ENCODE peak calls at places on chromosomes 2 and 18, in five cellular contexts. L, X, A, I and S are unnamed samples. For H3K4me1, the result is how much of the 10 kb centered on the place peaks cover.

GRCh38 chr2:121944072-121944829 is 188.8 kb downstream of the TSN start:
- DNase-seq in I (no peak), L (no peak), A (no peak), X (no peak), S (no peak)

GRCh38 chr2:39516347-39517101 is 79.4 kb upstream of the MAP4K3 start:
- DNase-seq in L (no peak), A (peak), I (peak), X (no peak), S (peak)

GRCh38 chr18:61687317-61687716 is 205.5 kb downstream of the RNF152 start:
- DNase-seq in A (no peak), I (no peak), L (no peak), X (no peak), S (no peak)

GRCh38 chr18:51721388-51721787 is 523.9 kb upstream of the MEX3C start:
- DNase-seq in L (no peak), A (no peak), I (no peak), X (no peak), S (no peak)

GRCh38 chr2:23497063-23497462 is 112.1 kb downstream of the KLHL29 start:
- DNase-seq in I (no peak), A (no peak), X (no peak), L (no peak), S (peak)

GRCh38 chr2:58923869-58924268 is 682.7 kb upstream of the FANCL start:
- DNase-seq in I (no peak), L (no peak), A (no peak), X (no peak), S (no peak)

GRCh38 chr2:232349946-232350635 is 28.5 kb upstream of the ALPP start:
- DNase-seq in I (no peak), X (no peak), A (peak), L (no peak), S (no peak)

GRCh38 chr18:60391571-60392226 is 19.1 kb upstream of the MC4R start:
- DNase-seq in L (no peak), A (no peak), I (no peak), X (no peak), S (no peak)

GRCh38 chr2:215657844-215658243 is 222.0 kb upstream of the FN1 start:
- DNase-seq in I (no peak), L (no peak), X (no peak), A (no peak), S (no peak)

GRCh38 chr2:174013310-174013751 is 48.2 kb upstream of the SP3 start:
- DNase-seq in L (no peak), X (no peak), A (no peak), I (no peak), S (peak)

GRCh38 chr2:128441341-128442052 is 122.8 kb upstream of the HS6ST1 start:
- DNase-seq in L (no peak), X (no peak), A (peak), I (no peak), S (no peak)

GRCh38 chr2:203790134-203790533 is 77.4 kb upstream of the CTLA4 start:
- DNase-seq in I (no peak), L (no peak), X (no peak), A (no peak), S (no peak)

GRCh38 chr2:189409136-189409535 is 32.1 kb upstream of the WDR75 start:
- DNase-seq in X (no peak), I (no peak), A (no peak), L (no peak), S (no peak)

GRCh38 chr2:27118525-27119329 is at the start of gene CGREF1:
- DNase-seq in X (no peak), I (no peak), A (peak), L (no peak), S (peak)

GRCh38 chr2:181602017-181602416 is 54.9 kb downstream of the CERKL start:
- DNase-seq in I (no peak), L (no peak), A (no peak), X (no peak), S (no peak)

GRCh38 chr18:75219684-75220083 is 9.1 kb downstream of the TSHZ1 start:
- DNase-seq in L (no peak), I (peak), A (no peak), X (no peak), S (no peak)

GRCh38 chr2:133158024-133158423 is 410.2 kb downstream of the NCKAP5 start:
- DNase-seq in L (no peak), I (peak), X (no peak), A (no peak), S (no peak)

GRCh38 chr2:232420463-232421188 is 14.0 kb downstream of the ALPG start:
- DNase-seq in I (peak), X (no peak), A (peak), L (no peak), S (peak)

GRCh38 chr18:41993151-41993550 is 38.1 kb downstream of the PIK3C3 start:
- DNase-seq in X (no peak), L (no peak), A (no peak), I (no peak), S (no peak)

GRCh38 chr18:42374961-42375360 is 419.9 kb downstream of the PIK3C3 start:
- DNase-seq in X (no peak), I (no peak), A (no peak), L (no peak), S (no peak)

GRCh38 chr18:74468547-74469014 is 11.5 kb upstream of the DIPK1C start:
- DNase-seq in X (no peak), A (no peak), L (no peak), I (no peak), S (no peak)

GRCh38 chr2:201831469-201831868 is 25.1 kb downstream of the CDK15 start:
- DNase-seq in L (no peak), A (no peak), X (no peak), I (no peak), S (no peak)

GRCh38 chr2:32538735-32539134 is 89.1 kb upstream of the TTC27 start:
- DNase-seq in A (no peak), I (no peak), X (no peak), L (no peak), S (no peak)

GRCh38 chr2:227038550-227039189 is 125.3 kb downstream of the COL4A4 start:
- DNase-seq in I (peak), A (no peak), L (no peak), X (no peak), S (no peak)

GRCh38 chr2:240401781-240402551 is 33.5 kb upstream of the GPC1 start:
- DNase-seq in X (no peak), A (peak), L (no peak), I (no peak), S (no peak)

GRCh38 chr2:191020742-191021381 is 6.9 kb upstream of the STAT1 start:
- DNase-seq in A (no peak), X (no peak), L (no peak), I (peak), S (no peak)
- TF ChIP-seq CREB1 in A (no peak), X (no peak), L (no peak), I (no peak), S (no peak)

DNA sequence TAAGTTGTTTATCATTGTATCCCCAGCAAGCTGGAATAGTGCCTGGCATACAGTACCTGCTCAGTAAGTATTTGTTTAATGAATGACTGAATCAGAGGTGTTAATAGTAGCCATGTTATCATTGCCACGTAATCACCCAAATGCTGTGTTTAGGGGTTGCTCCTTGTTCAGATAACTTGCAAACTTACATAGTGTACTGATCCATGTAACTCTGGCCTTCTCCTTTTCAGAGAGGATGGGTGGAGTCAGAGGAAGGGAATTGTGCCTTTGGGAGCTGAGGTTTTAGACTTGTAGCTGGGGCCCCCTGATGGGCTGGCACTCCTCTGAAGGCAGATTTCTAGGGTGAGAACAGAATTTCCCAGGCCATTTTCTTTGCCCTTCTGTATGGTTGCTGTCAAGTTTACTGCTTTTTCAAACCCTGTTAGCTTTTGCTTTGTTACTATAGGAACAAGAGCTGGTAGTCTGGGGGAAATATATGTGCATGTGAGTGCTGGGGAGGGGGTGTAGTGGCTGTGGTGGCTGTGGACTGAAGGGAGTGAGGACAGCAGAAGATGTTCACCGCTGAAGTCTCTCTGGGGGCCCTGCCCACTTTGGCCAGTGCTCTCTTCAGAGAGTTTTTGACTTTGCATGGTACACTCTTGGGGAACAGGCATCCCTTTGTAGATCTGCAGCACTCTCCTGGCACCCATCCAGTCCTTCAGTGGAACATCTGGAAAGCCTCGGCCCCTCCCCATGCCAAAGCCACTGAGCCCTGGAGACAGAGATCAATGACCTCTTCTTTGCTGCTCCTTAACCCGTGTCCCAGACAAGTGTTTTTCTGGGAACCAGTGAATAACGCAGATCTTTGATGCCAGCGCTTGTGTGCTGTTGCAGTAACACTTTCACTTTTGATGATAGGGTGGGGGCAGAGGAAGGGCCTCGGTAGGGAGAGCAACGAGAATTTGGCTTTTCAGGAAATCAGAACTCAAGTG is 208.9 kb downstream of the PRKCE start:
- DNase-seq in X (no peak), L (no peak), A (no peak), I (peak), S (peak)
- H3K4me1 ChIP-seq in X (under half), L (under half), A (under half), I (under half), S (under half)

DNA sequence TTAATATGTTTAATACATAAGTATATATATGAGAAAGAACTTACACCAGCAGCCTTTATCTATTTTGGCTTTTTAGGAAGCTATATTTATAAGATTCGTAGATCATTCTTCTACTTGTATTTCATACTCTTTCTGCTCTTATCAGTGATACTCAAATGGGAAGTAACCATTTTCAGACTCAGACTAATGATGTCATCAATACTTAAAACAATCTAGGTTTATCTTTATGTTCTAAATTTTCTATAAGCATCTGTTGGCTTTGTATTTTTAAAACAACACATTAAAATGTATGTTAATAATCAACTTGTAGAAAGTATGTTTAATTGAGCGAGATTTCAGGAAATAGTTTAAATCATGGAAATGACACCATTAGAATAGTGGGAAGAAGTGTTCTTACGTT is 50.9 kb upstream of the DYSF start:
- DNase-seq in L (no peak), A (no peak), X (no peak), I (no peak), S (no peak)
- TF ChIP-seq CREB1 in L (no peak), A (no peak), X (no peak), I (peak), S (no peak)

GRCh38 chr18:11159844-11160243 is 10.5 kb upstream of the PIEZO2 start:
- DNase-seq in L (no peak), I (no peak), A (no peak), X (no peak), S (no peak)
- H3K4me1 ChIP-seq in L (under half), I (under half), A (under half), X (under half), S (under half)

GRCh38 chr2:38441346-38441745 is 64.3 kb upstream of the ATL2 start:
- DNase-seq in L (no peak), X (no peak), A (no peak), I (no peak), S (no peak)

GRCh38 chr2:38446418-38446817 is 69.3 kb upstream of the ATL2 start:
- DNase-seq in L (no peak), X (no peak), A (no peak), I (no peak), S (peak)

GRCh38 chr2:38443021-38443541 is 66.0 kb upstream of the ATL2 start:
- DNase-seq in L (no peak), I (no peak), A (no peak), X (no peak), S (no peak)

GRCh38 chr2:38446972-38447561 is 70.0 kb upstream of the ATL2 start:
- DNase-seq in X (no peak), I (no peak), L (no peak), A (no peak), S (peak)

GRCh38 chr2:38444247-38444646 is 67.2 kb upstream of the ATL2 start:
- DNase-seq in L (no peak), I (no peak), A (no peak), X (no peak), S (peak)
- TF ChIP-seq CREB1 in L (no peak), I (no peak), A (no peak), X (no peak), S (no peak)

DNA sequence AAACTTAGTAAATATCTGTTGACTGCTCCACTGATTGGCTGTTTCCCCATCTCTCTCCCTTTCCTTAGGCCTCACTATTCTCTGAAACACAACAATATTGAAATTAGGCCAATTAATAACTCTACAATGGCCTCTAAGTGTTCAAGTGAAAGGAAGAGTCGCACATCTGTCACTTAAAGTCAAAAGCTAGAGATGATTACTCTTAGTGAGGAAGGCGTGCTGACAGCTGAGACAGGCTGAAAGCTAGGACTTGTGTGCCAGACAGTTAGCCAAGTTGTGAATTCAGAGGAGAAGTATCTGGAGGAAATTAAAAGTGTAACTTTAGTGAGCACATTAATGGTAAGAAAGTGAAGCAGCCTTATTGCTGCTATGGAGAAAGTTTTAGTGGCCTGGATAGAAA is 48.4 kb downstream of the PLEK start:
- DNase-seq in L (no peak), X (no peak), A (no peak), I (no peak), S (no peak)
- H3K4me1 ChIP-seq in L (under half), X (under half), A (under half), I (under half), S (under half)

GRCh38 chr2:18804540-18804939 is 215.2 kb upstream of the NT5C1B start:
- DNase-seq in L (no peak), A (no peak), X (no peak), I (no peak), S (no peak)

GRCh38 chr2:18800240-18800971 is 211.0 kb upstream of the NT5C1B start:
- DNase-seq in I (peak), A (no peak), L (no peak), X (no peak), S (peak)

GRCh38 chr2:18799397-18799796 is 210.0 kb upstream of the NT5C1B start:
- DNase-seq in A (no peak), X (no peak), I (no peak), L (no peak), S (no peak)

DNA sequence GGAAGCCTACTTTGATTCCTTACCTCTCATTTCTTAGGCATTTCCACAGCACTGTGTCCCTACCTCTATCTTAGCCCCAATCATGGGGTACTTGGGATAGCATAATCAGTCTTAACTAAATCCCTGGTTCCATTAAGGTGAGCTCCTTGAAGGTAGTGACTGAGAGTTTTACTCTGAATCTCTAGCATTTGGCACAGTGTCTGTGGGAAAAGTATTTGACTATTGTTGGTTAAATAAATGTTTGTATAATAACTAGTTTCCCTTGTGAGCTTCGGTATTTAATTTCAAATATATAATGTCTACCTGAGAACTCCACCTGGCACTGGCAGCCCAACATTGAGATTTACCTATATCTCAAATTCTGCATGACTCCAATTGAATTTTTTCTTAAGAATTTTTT is 213.8 kb upstream of the NT5C1B start:
- DNase-seq in I (no peak), X (no peak), A (no peak), L (no peak), S (no peak)
- TF ChIP-seq CREB1 in I (no peak), X (no peak), A (no peak), L (no peak), S (no peak)

DNA sequence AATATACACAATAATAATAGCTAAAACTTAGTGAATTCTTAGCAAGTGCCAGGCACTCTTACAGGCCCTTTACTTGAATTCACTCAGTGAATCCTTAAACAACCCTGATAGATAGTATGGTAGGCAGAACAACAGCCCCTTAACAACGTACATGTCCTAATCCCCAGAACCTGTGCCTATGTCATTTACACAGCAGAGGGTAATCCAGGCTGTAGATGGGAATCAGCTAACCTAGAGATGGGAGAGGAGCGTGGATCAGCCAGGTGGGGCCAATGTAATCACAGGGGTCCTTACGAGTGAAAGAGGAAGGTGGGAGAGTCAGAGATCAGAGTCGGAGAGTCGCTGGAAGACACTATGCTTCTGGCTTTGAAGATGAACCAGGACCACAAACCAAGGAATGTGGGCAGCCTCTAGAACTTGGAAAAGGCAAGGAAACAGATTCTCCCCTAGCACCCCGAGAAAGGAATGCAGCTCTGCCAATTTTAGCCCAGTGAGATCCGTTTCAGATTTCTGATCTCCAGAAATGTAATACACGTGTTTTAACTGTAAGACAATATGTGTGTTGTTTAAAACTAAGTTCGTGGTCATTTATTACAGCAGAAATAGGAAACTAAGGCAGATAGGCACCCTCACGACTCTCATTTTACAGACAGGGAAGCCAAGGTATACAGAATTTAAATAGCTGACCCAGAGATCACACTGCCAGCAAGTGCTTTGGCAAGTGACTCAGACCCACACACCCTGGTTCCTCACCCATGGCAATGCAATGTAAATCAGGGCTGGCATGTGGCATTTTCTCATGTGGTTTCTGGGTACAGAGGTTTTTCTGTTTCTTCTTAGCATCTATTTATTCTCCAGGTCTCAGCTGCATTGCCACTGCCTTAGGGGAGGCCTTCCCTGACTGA is 68.9 kb downstream of the DOCK10 start:
- DNase-seq in A (no peak), I (no peak), X (no peak), L (no peak), S (peak)
- H3K4me1 ChIP-seq in A (under half), I (under half), X (under half), L (under half), S (under half)